ENCODE peak calls at places on chromosomes 11 and 22, in eight cellular contexts. K is esophagus squamous epithelium, N is H1, J is tibial nerve, F is NB4, D is spleen, T is IMR-90, I is right lobe of liver. V is an unnamed sample.

GRCh38 chr22:50715776-50716175 is 22.2 kb upstream of the ACR start:
- DNase-seq in K (no peak), N (no peak), J (no peak), F (no peak), D (no peak), T (no peak), I (no peak), V (no peak)

GRCh38 chr11:34936945-34937344 is 20.5 kb downstream of the PDHX start:
- DNase-seq in K (no peak), N (no peak), J (no peak), F (peak), D (no peak), T (no peak), I (no peak), V (no peak)

GRCh38 chr11:110518809-110519514 is 89.2 kb downstream of the FDX1 start:
- DNase-seq in K (no peak), N (no peak), J (no peak), F (no peak), D (no peak), T (no peak), I (no peak), V (no peak)

GRCh38 chr22:33000342-33001280 is 57.6 kb downstream of the SYN3 start:
- DNase-seq in K (no peak), N (peak), J (peak), F (peak), D (no peak), T (peak), I (peak), V (peak)

GRCh38 chr11:111735262-111736116 is 30.7 kb downstream of the PPP2R1B start:
- DNase-seq in K (no peak), N (no peak), J (peak), F (no peak), D (peak), T (peak), I (peak), V (peak)

GRCh38 chr22:42080287-42080686 is 787 bp downstream of the SMDT1 start:
- DNase-seq in K (no peak), N (no peak), J (no peak), F (peak), D (peak), T (peak), I (no peak), V (no peak)

GRCh38 chr11:112599861-112600533 is 339.3 kb upstream of the PLET1 start:
- DNase-seq in K (no peak), N (no peak), J (no peak), F (no peak), D (no peak), T (no peak), I (no peak), V (no peak)

GRCh38 chr22:19872779-19873137 is 18.1 kb upstream of the GNB1L start:
- DNase-seq in K (no peak), N (peak), J (no peak), F (no peak), D (peak), T (no peak), I (peak), V (no peak)

GRCh38 chr22:41596776-41597634 is 7.4 kb upstream of the PMM1 start:
- DNase-seq in K (no peak), N (peak), J (peak), F (peak), D (peak), T (peak), I (peak), V (peak)

GRCh38 chr11:85295872-85296271 is 331.3 kb downstream of the DLG2 start:
- DNase-seq in K (no peak), N (no peak), J (no peak), F (no peak), D (no peak), T (no peak), I (no peak), V (no peak)

GRCh38 chr11:70556884-70557741 is 158.8 kb downstream of the CTTN start:
- DNase-seq in K (no peak), N (no peak), J (no peak), F (peak), D (no peak), T (no peak), I (no peak), V (peak)

GRCh38 chr11:113773092-113773415 is 438 bp downstream of the ZW10 start:
- DNase-seq in K (no peak), N (no peak), J (no peak), F (peak), D (no peak), T (peak), I (peak), V (no peak)

GRCh38 chr11:61445535-61445934 is 15.6 kb downstream of the SDHAF2 start:
- DNase-seq in K (no peak), N (no peak), J (no peak), F (no peak), D (no peak), T (peak), I (no peak), V (no peak)

GRCh38 chr22:23146842-23147205 is 1.5 kb downstream of the RAB36 start:
- DNase-seq in K (no peak), N (no peak), J (no peak), F (no peak), D (no peak), T (no peak), I (no peak), V (no peak)

GRCh38 chr22:49712195-49712791 is 115.4 kb downstream of the BRD1 start:
- DNase-seq in K (no peak), N (peak), J (no peak), F (no peak), D (peak), T (no peak), I (no peak), V (no peak)

GRCh38 chr11:8833568-8834275 is 77.3 kb upstream of the AKIP1 start:
- DNase-seq in K (no peak), N (no peak), J (no peak), F (peak), D (no peak), T (peak), I (no peak), V (no peak)

GRCh38 chr11:57476223-57476882 is 16.0 kb downstream of the RTN4RL2 start:
- DNase-seq in K (no peak), N (peak), J (no peak), F (no peak), D (peak), T (no peak), I (peak), V (no peak)

GRCh38 chr22:50544078-50544745 is 1.5 kb upstream of the KLHDC7B start:
- DNase-seq in K (no peak), N (peak), J (peak), F (peak), D (peak), T (peak), I (peak), V (no peak)

GRCh38 chr22:24578355-24579241 is 14.3 kb downstream of the LRRC75B start:
- DNase-seq in K (no peak), N (no peak), J (no peak), F (no peak), D (peak), T (peak), I (no peak), V (no peak)

GRCh38 chr11:1732421-1733008 is 17.9 kb downstream of the IFITM10 start:
- DNase-seq in K (no peak), N (no peak), J (no peak), F (no peak), D (peak), T (no peak), I (no peak), V (no peak)

GRCh38 chr11:13277719-13278619 is at the start of gene BMAL1:
- DNase-seq in K (no peak), N (peak), J (no peak), F (peak), D (peak), T (no peak), I (peak), V (peak)

GRCh38 chr11:115580927-115581680 is 76.9 kb upstream of the CADM1 start:
- DNase-seq in K (no peak), N (no peak), J (peak), F (peak), D (no peak), T (no peak), I (no peak), V (no peak)

GRCh38 chr11:67674442-67674871 is at the start of gene ALDH3B2:
- DNase-seq in K (no peak), N (peak), J (no peak), F (no peak), D (no peak), T (no peak), I (no peak), V (no peak)

GRCh38 chr11:116636341-116636968 is 136.3 kb downstream of the BUD13 start:
- DNase-seq in K (no peak), N (peak), J (no peak), F (no peak), D (no peak), T (no peak), I (no peak), V (no peak)

GRCh38 chr11:74019860-74020259 is 11.0 kb upstream of the UCP3 start:
- DNase-seq in K (no peak), N (no peak), J (no peak), F (peak), D (no peak), T (peak), I (no peak), V (no peak)

GRCh38 chr22:16962501-16962900 is 45.5 kb downstream of the GAB4 start:
- DNase-seq in K (no peak), N (no peak), J (no peak), F (no peak), D (no peak), T (no peak), I (no peak), V (no peak)

GRCh38 chr11:122139595-122139866 is 23.5 kb upstream of the BLID start:
- DNase-seq in K (no peak), N (no peak), J (no peak), F (no peak), D (no peak), T (peak), I (no peak), V (no peak)

GRCh38 chr22:30941363-30941740 is 27.2 kb downstream of the MORC2 start:
- DNase-seq in K (no peak), N (no peak), J (no peak), F (no peak), D (no peak), T (no peak), I (no peak), V (no peak)

GRCh38 chr22:49901457-49901856 is 16.8 kb downstream of the ALG12 start:
- DNase-seq in K (no peak), N (no peak), J (no peak), F (no peak), D (no peak), T (no peak), I (no peak), V (no peak)

GRCh38 chr22:38782402-38783094 is 11.4 kb downstream of the DNAL4 start:
- DNase-seq in K (no peak), N (no peak), J (no peak), F (peak), D (no peak), T (peak), I (no peak), V (peak)

GRCh38 chr11:73384871-73385692 is 8.9 kb downstream of the RELT start:
- DNase-seq in K (peak), N (no peak), J (no peak), F (peak), D (peak), T (no peak), I (peak), V (no peak)

GRCh38 chr11:87447606-87448005 is 409.9 kb downstream of the TMEM135 start:
- DNase-seq in K (no peak), N (no peak), J (no peak), F (no peak), D (no peak), T (no peak), I (no peak), V (no peak)

GRCh38 chr22:23536821-23537345 is 43.2 kb downstream of the IGLL1 start:
- DNase-seq in K (no peak), N (no peak), J (no peak), F (no peak), D (peak), T (no peak), I (peak), V (no peak)

GRCh38 chr11:71391786-71392185 is 56.4 kb downstream of the DHCR7 start:
- DNase-seq in K (no peak), N (no peak), J (no peak), F (no peak), D (no peak), T (no peak), I (no peak), V (no peak)

GRCh38 chr11:69393865-69394233 is 87.6 kb upstream of the LINC01488 start:
- DNase-seq in K (no peak), N (no peak), J (no peak), F (no peak), D (peak), T (no peak), I (peak), V (no peak)

GRCh38 chr11:126753990-126754389 is 246.6 kb downstream of the KIRREL3 start:
- DNase-seq in K (no peak), N (no peak), J (no peak), F (no peak), D (no peak), T (no peak), I (no peak), V (no peak)

GRCh38 chr11:77422690-77423089 is 51.2 kb downstream of the PAK1 start:
- DNase-seq in K (no peak), N (no peak), J (no peak), F (no peak), D (no peak), T (no peak), I (no peak), V (no peak)

GRCh38 chr11:10307022-10307410 is 2.1 kb downstream of the ADM start:
- DNase-seq in K (no peak), N (no peak), J (no peak), F (no peak), D (no peak), T (no peak), I (no peak), V (no peak)

GRCh38 chr22:17980638-17981051 is 43.7 kb downstream of the MICAL3 start:
- DNase-seq in K (no peak), N (no peak), J (peak), F (peak), D (peak), T (peak), I (no peak), V (no peak)

GRCh38 chr11:19628018-19628417 is 84.6 kb upstream of the NAV2 start:
- DNase-seq in K (no peak), N (no peak), J (peak), F (no peak), D (no peak), T (peak), I (no peak), V (peak)

GRCh38 chr11:62647609-62648005 is 1.2 kb upstream of the GANAB start:
- DNase-seq in K (no peak), N (no peak), J (no peak), F (no peak), D (no peak), T (no peak), I (no peak), V (no peak)

GRCh38 chr11:62646825-62647608 is 604 bp upstream of the GANAB start:
- DNase-seq in K (no peak), N (no peak), J (no peak), F (no peak), D (peak), T (no peak), I (no peak), V (no peak)

GRCh38 chr11:62644220-62644619 is 2.2 kb downstream of the GANAB start:
- DNase-seq in K (no peak), N (no peak), J (no peak), F (peak), D (no peak), T (no peak), I (no peak), V (no peak)

GRCh38 chr11:62645660-62645933 is 816 bp downstream of the GANAB start:
- DNase-seq in K (no peak), N (no peak), J (no peak), F (peak), D (no peak), T (no peak), I (no peak), V (no peak)

GRCh38 chr11:62645934-62646824 is at the start of gene GANAB:
- DNase-seq in K (peak), N (peak), J (peak), F (peak), D (peak), T (peak), I (peak), V (peak)
- TF ChIP-seq POLR2A in K (peak), N (peak), J (peak), F (peak), D (peak), T (peak), I (peak), V (peak)

DNA sequence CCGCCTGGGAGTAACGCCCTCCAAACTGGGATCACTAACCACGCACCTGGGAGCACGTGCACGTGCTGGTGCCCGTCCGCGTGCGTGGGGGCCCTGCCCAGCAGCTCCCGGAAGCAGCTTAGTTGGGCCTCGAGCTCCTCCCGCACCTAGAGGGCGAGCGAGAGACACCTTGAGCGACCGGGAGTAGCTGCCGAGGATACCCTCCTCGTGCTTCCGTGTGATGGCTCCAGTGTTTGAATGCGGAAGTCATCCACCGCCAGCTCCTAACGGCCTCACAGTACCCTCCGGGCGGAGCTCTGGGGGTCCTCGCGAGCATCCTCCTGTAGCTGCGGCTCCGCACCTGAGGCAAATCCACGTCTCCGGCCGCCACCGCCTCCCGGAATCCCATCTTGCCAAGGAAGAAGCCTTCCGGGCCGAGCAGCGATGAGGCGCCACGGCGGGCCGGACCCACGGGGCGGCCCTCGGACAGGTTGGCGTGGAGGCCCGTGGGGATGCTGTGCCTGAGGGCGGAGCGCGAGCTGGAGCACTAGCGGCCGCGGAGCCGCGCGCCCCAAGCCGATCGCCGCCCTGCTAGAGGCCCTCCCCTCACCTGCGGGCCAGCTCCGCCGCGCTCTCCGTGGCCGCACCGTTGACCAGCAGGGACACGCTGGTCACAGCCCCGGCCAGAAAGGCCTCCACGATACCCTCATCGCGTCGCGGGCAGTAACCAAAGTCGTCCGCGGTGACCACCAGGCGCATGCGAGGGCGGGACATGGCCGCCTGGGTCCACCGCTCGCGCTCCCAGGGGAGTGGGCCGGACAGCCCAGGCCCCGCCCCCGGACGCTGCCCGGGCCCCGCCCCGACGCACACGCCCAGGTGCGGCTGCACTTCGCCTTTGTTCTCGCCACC is at the start of gene YDJC:
- DNase-seq in K (peak), N (peak), J (peak), F (peak), D (peak), T (peak), I (peak), V (peak)
- TF ChIP-seq POLR2A in K (peak), N (peak), J (no peak), F (peak), D (no peak), T (peak), I (peak), V (peak)

GRCh38 chr11:2736577-2737225 is 36.9 kb upstream of the KCNQ1OT1 start:
- DNase-seq in K (no peak), N (no peak), J (no peak), F (no peak), D (no peak), T (no peak), I (no peak), V (no peak)
- TF ChIP-seq POLR2A in K (no peak), N (no peak), J (no peak), F (no peak), D (no peak), T (no peak), I (no peak), V (no peak)

GRCh38 chr11:120858740-120859139 is 165.2 kb upstream of the TBCEL start:
- DNase-seq in K (no peak), N (no peak), J (no peak), F (no peak), D (no peak), T (peak), I (no peak), V (no peak)
- TF ChIP-seq POLR2A in K (no peak), N (no peak), J (no peak), F (no peak), D (no peak), T (no peak), I (no peak), V (no peak)

GRCh38 chr22:46056169-46057041 is 79.4 kb upstream of the WNT7B start:
- DNase-seq in K (no peak), N (no peak), J (no peak), F (no peak), D (peak), T (no peak), I (peak), V (no peak)
- TF ChIP-seq POLR2A in K (no peak), N (no peak), J (no peak), F (no peak), D (no peak), T (no peak), I (no peak), V (no peak)

DNA sequence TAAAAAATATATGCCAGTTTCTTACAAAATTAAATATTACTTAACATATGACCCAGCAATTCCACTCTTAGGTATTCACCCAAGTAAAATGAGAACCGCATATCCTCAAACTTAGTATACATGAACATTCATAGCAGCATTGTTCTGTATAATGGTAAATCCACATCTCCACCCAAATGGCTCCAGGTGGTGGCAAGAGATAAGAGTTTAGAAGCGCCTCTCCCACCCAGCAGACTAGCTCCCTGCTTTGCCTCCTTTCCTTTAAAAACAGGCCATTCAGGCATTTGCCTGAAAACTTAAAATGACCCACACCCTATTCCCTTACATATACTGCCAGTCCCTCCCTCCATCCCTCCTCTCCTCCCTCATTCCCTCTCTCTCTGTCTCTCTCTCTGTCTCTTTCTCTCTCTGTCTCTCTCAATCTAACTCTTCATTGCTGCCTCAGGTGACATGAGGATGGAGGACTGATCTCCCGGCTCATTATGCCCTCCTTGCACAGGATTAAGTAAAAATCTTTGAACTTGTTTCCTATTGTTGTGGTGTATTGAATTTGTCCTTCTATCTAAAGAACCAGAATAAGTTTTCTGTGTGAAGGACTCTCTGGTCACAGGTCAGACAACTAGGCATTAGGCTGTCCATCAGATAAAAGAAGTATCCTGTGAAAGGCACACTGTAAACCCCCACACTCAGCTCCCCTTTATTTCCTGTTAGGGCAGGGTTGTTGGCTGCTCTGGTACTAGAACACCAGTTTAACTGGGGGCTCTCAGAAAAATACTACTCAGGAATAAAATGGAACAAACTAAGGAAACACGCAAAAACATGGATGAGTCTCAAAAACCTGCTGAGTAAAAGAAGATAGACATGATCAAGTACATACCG is 48.3 kb downstream of the RRP8 start:
- DNase-seq in K (no peak), N (no peak), J (no peak), F (no peak), D (no peak), T (no peak), I (no peak), V (no peak)
- TF ChIP-seq POLR2A in K (no peak), N (no peak), J (no peak), F (no peak), D (no peak), T (no peak), I (no peak), V (no peak)

V was measured in H54.